ENCODE peak calls at places on chromosomes 1 and 21, in six cellular contexts. One of them, this sample, is unnamed.

GRCh38 chr1:66532798-66533783 is 862 bp upstream of the SGIP1 start:
- DNase-seq in adrenal gland: no peak
- DNase-seq in mesendoderm: peak
- DNase-seq in ACHN: peak
- DNase-seq in NCI-H1092 treated with DMSO at 0.1 percent for 48 hours: peak
- DNase-seq in cardiac muscle cell: no peak
- DNase-seq in this sample: no peak

GRCh38 chr1:243363832-243364231 is 108.0 kb downstream of the SDCCAG8 start:
- DNase-seq in adrenal gland: no peak
- DNase-seq in mesendoderm: no peak
- DNase-seq in ACHN: no peak
- DNase-seq in NCI-H1092 treated with DMSO at 0.1 percent for 48 hours: no peak
- DNase-seq in cardiac muscle cell: no peak
- DNase-seq in this sample: no peak

GRCh38 chr1:224109981-224110380 is 3.9 kb upstream of the FBXO28 start:
- DNase-seq in adrenal gland: no peak
- DNase-seq in mesendoderm: no peak
- DNase-seq in ACHN: no peak
- DNase-seq in NCI-H1092 treated with DMSO at 0.1 percent for 48 hours: no peak
- DNase-seq in cardiac muscle cell: no peak
- DNase-seq in this sample: no peak

GRCh38 chr1:222331340-222331739 is 216.6 kb downstream of the HHIPL2 start:
- DNase-seq in adrenal gland: no peak
- DNase-seq in mesendoderm: peak
- DNase-seq in ACHN: no peak
- DNase-seq in NCI-H1092 treated with DMSO at 0.1 percent for 48 hours: no peak
- DNase-seq in cardiac muscle cell: no peak
- DNase-seq in this sample: no peak

GRCh38 chr1:36807262-36807661 is 227.1 kb downstream of the GRIK3 start:
- DNase-seq in adrenal gland: no peak
- DNase-seq in mesendoderm: no peak
- DNase-seq in ACHN: no peak
- DNase-seq in NCI-H1092 treated with DMSO at 0.1 percent for 48 hours: peak
- DNase-seq in cardiac muscle cell: no peak
- DNase-seq in this sample: no peak

GRCh38 chr1:13549521-13549920 is 34.1 kb upstream of the PDPN start:
- DNase-seq in adrenal gland: peak
- DNase-seq in mesendoderm: no peak
- DNase-seq in ACHN: no peak
- DNase-seq in NCI-H1092 treated with DMSO at 0.1 percent for 48 hours: no peak
- DNase-seq in cardiac muscle cell: no peak
- DNase-seq in this sample: no peak

GRCh38 chr1:62062087-62062486 is 132.6 kb upstream of the L1TD1 start:
- DNase-seq in adrenal gland: no peak
- DNase-seq in mesendoderm: no peak
- DNase-seq in ACHN: no peak
- DNase-seq in NCI-H1092 treated with DMSO at 0.1 percent for 48 hours: no peak
- DNase-seq in cardiac muscle cell: no peak
- DNase-seq in this sample: no peak

GRCh38 chr1:91872560-91873081 is 13.3 kb downstream of the TGFBR3 start:
- DNase-seq in adrenal gland: no peak
- DNase-seq in mesendoderm: no peak
- DNase-seq in ACHN: no peak
- DNase-seq in NCI-H1092 treated with DMSO at 0.1 percent for 48 hours: no peak
- DNase-seq in cardiac muscle cell: no peak
- DNase-seq in this sample: peak

GRCh38 chr21:33857846-33858671 is 57.5 kb downstream of the ATP5PO start:
- DNase-seq in adrenal gland: no peak
- DNase-seq in mesendoderm: no peak
- DNase-seq in ACHN: no peak
- DNase-seq in NCI-H1092 treated with DMSO at 0.1 percent for 48 hours: no peak
- DNase-seq in cardiac muscle cell: no peak
- DNase-seq in this sample: no peak

GRCh38 chr21:44510508-44511218 is 29.3 kb downstream of the KRTAP10-1 start:
- DNase-seq in adrenal gland: peak
- DNase-seq in mesendoderm: peak
- DNase-seq in ACHN: peak
- DNase-seq in NCI-H1092 treated with DMSO at 0.1 percent for 48 hours: peak
- DNase-seq in cardiac muscle cell: peak
- DNase-seq in this sample: peak

GRCh38 chr1:105396001-105396400 is 1646.3 kb downstream of the AMY1C start:
- DNase-seq in adrenal gland: no peak
- DNase-seq in mesendoderm: no peak
- DNase-seq in ACHN: no peak
- DNase-seq in NCI-H1092 treated with DMSO at 0.1 percent for 48 hours: no peak
- DNase-seq in cardiac muscle cell: no peak
- DNase-seq in this sample: no peak

This sample was measured in activated effector memory CD4-positive, alpha-beta T cell treated with anti-CD3 and anti-CD28 coated beads, Interleukin-2, amount 50 U/mL, for 16 hours.